ENCODE peak calls at places on chromosomes 2 and 18, in four cellular contexts. One of them, this sample, is unnamed. For H3K36me3, the result is how much of the 10 kb centered on the place peaks cover.

GRCh38 chr2:232146294-232146693 is 184.8 kb downstream of the DIS3L2 start:
- DNase-seq in mesendoderm: no peak
- DNase-seq in bronchial epithelial cell: peak
- DNase-seq in cardiac muscle cell: no peak
- DNase-seq in this sample: no peak

GRCh38 chr2:238158807-238159539 is at the start of gene ERFE:
- DNase-seq in mesendoderm: peak
- DNase-seq in bronchial epithelial cell: no peak
- DNase-seq in cardiac muscle cell: peak
- DNase-seq in this sample: peak

GRCh38 chr2:67574230-67574629 is 177.1 kb downstream of the ETAA1 start:
- DNase-seq in mesendoderm: no peak
- DNase-seq in bronchial epithelial cell: peak
- DNase-seq in cardiac muscle cell: peak
- DNase-seq in this sample: no peak

GRCh38 chr18:23826850-23827620 is 137.8 kb downstream of the LAMA3 start:
- DNase-seq in mesendoderm: no peak
- DNase-seq in bronchial epithelial cell: peak
- DNase-seq in cardiac muscle cell: no peak
- DNase-seq in this sample: no peak

GRCh38 chr18:39636931-39637330 is 2071.3 kb upstream of the CELF4 start:
- DNase-seq in mesendoderm: no peak
- DNase-seq in bronchial epithelial cell: no peak
- DNase-seq in cardiac muscle cell: no peak
- DNase-seq in this sample: no peak

GRCh38 chr2:96933528-96933927 is 52.9 kb downstream of the FAM178B start:
- DNase-seq in mesendoderm: no peak
- DNase-seq in bronchial epithelial cell: no peak
- DNase-seq in cardiac muscle cell: no peak
- DNase-seq in this sample: peak

GRCh38 chr2:38522754-38523349 is 79.9 kb downstream of the HNRNPLL start:
- DNase-seq in mesendoderm: no peak
- DNase-seq in bronchial epithelial cell: no peak
- DNase-seq in cardiac muscle cell: no peak
- DNase-seq in this sample: no peak

GRCh38 chr2:128765822-128766221 is 447.2 kb upstream of the HS6ST1 start:
- DNase-seq in mesendoderm: no peak
- DNase-seq in bronchial epithelial cell: no peak
- DNase-seq in cardiac muscle cell: no peak
- DNase-seq in this sample: no peak

GRCh38 chr2:149015926-149016563 is 22.5 kb upstream of the LYPD6B start:
- DNase-seq in mesendoderm: peak
- DNase-seq in bronchial epithelial cell: no peak
- DNase-seq in cardiac muscle cell: no peak
- DNase-seq in this sample: no peak

GRCh38 chr2:127700527-127701192 is 637 bp upstream of the SFT2D3 start:
- DNase-seq in mesendoderm: peak
- DNase-seq in bronchial epithelial cell: no peak
- DNase-seq in cardiac muscle cell: no peak
- DNase-seq in this sample: peak

GRCh38 chr2:236687296-236687955 is 117.8 kb downstream of the ACKR3 start:
- DNase-seq in mesendoderm: no peak
- DNase-seq in bronchial epithelial cell: peak
- DNase-seq in cardiac muscle cell: no peak
- DNase-seq in this sample: no peak

GRCh38 chr2:31802711-31803110 is 208.1 kb downstream of the MEMO1 start:
- DNase-seq in mesendoderm: no peak
- DNase-seq in bronchial epithelial cell: no peak
- DNase-seq in cardiac muscle cell: no peak
- DNase-seq in this sample: no peak

GRCh38 chr18:46281185-46282176 is 177.3 kb downstream of the HAUS1 start:
- DNase-seq in mesendoderm: peak
- DNase-seq in bronchial epithelial cell: peak
- DNase-seq in cardiac muscle cell: peak
- DNase-seq in this sample: no peak

GRCh38 chr2:226733927-226734564 is 65.6 kb downstream of the IRS1 start:
- DNase-seq in mesendoderm: no peak
- DNase-seq in bronchial epithelial cell: no peak
- DNase-seq in cardiac muscle cell: no peak
- DNase-seq in this sample: no peak

GRCh38 chr2:226730487-226730886 is 69.1 kb downstream of the IRS1 start:
- DNase-seq in mesendoderm: peak
- DNase-seq in bronchial epithelial cell: no peak
- DNase-seq in cardiac muscle cell: peak
- DNase-seq in this sample: no peak

GRCh38 chr2:226732478-226733188 is 67.0 kb downstream of the IRS1 start:
- DNase-seq in mesendoderm: no peak
- DNase-seq in bronchial epithelial cell: no peak
- DNase-seq in cardiac muscle cell: no peak
- DNase-seq in this sample: no peak

GRCh38 chr2:226736391-226736790 is 63.2 kb downstream of the IRS1 start:
- DNase-seq in mesendoderm: no peak
- DNase-seq in bronchial epithelial cell: no peak
- DNase-seq in cardiac muscle cell: no peak
- DNase-seq in this sample: no peak

GRCh38 chr2:226733189-226733858 is 66.3 kb downstream of the IRS1 start:
- DNase-seq in mesendoderm: no peak
- DNase-seq in bronchial epithelial cell: no peak
- DNase-seq in cardiac muscle cell: peak
- DNase-seq in this sample: no peak
- H3K4me3 ChIP-seq in mesendoderm: no peak
- H3K4me3 ChIP-seq in bronchial epithelial cell: no peak
- H3K4me3 ChIP-seq in cardiac muscle cell: no peak
- H3K4me3 ChIP-seq in this sample: no peak

GRCh38 chr2:233841183-233841582 is 13.2 kb downstream of the HJURP start:
- DNase-seq in mesendoderm: no peak
- DNase-seq in bronchial epithelial cell: no peak
- DNase-seq in cardiac muscle cell: no peak
- DNase-seq in this sample: no peak
- H3K36me3 ChIP-seq in mesendoderm: under half
- H3K36me3 ChIP-seq in bronchial epithelial cell: under half
- H3K36me3 ChIP-seq in cardiac muscle cell: under half
- H3K36me3 ChIP-seq in this sample: half or more

GRCh38 chr2:230738924-230739323 is 26.3 kb downstream of the CAB39 start:
- DNase-seq in mesendoderm: no peak
- DNase-seq in bronchial epithelial cell: no peak
- DNase-seq in cardiac muscle cell: no peak
- DNase-seq in this sample: no peak
- H3K4me3 ChIP-seq in mesendoderm: no peak
- H3K4me3 ChIP-seq in bronchial epithelial cell: no peak
- H3K4me3 ChIP-seq in cardiac muscle cell: no peak
- H3K4me3 ChIP-seq in this sample: no peak

GRCh38 chr2:62409442-62409841 is 96.6 kb downstream of the TMEM17 start:
- DNase-seq in mesendoderm: no peak
- DNase-seq in bronchial epithelial cell: peak
- DNase-seq in cardiac muscle cell: no peak
- DNase-seq in this sample: no peak
- H3K36me3 ChIP-seq in mesendoderm: under half
- H3K36me3 ChIP-seq in bronchial epithelial cell: under half
- H3K36me3 ChIP-seq in cardiac muscle cell: under half
- H3K36me3 ChIP-seq in this sample: under half

DNA sequence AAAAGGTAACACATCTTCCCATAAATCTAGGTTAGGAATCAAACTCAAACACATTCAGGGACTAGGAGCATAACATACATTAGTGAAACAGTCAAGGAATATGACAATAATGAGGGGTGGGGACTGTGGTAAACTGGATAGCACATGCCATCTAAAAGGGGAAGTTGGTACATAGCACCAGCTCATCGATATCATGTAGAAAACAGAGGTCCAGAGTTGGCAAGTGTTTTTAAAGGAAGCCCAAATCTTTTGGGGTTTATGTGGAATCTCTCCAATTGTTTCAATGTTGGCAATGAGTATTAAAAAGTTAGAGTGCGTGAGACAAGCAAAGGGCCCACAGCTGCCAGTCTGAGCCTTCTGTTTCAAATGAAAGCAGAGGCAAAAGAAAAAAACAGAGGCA is 24.4 kb downstream of the KLF7 start:
- DNase-seq in mesendoderm: no peak
- DNase-seq in bronchial epithelial cell: no peak
- DNase-seq in cardiac muscle cell: no peak
- DNase-seq in this sample: no peak
- H3K4me3 ChIP-seq in mesendoderm: no peak
- H3K4me3 ChIP-seq in bronchial epithelial cell: no peak
- H3K4me3 ChIP-seq in cardiac muscle cell: no peak
- H3K4me3 ChIP-seq in this sample: no peak

DNA sequence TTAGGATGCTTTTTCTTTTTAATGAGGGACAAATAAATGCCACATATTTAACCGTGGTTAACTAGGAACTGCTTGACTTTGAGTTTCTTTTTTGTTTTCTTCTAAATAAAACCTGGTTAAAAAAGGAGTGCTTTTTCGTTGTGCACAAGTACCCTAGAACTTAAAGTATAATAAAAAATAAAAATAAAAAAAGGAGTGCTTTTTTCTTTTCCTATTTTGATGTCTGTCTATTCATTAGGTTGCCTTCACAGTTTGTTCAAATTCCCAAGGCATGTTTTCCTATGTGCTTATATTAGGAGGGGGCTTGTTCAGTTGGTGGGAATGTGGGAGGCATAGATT is 4.4 kb downstream of the FOSL2 start:
- DNase-seq in mesendoderm: no peak
- DNase-seq in bronchial epithelial cell: no peak
- DNase-seq in cardiac muscle cell: no peak
- DNase-seq in this sample: no peak
- H3K36me3 ChIP-seq in mesendoderm: under half
- H3K36me3 ChIP-seq in bronchial epithelial cell: under half
- H3K36me3 ChIP-seq in cardiac muscle cell: under half
- H3K36me3 ChIP-seq in this sample: under half

GRCh38 chr2:70124983-70125480 is 37.8 kb downstream of the PCBP1 start:
- DNase-seq in mesendoderm: peak
- DNase-seq in bronchial epithelial cell: no peak
- DNase-seq in cardiac muscle cell: peak
- DNase-seq in this sample: peak

GRCh38 chr2:70127920-70128444 is 40.7 kb downstream of the PCBP1 start:
- DNase-seq in mesendoderm: no peak
- DNase-seq in bronchial epithelial cell: no peak
- DNase-seq in cardiac muscle cell: no peak
- DNase-seq in this sample: no peak

GRCh38 chr2:70123829-70124117 is 36.5 kb downstream of the PCBP1 start:
- DNase-seq in mesendoderm: no peak
- DNase-seq in bronchial epithelial cell: no peak
- DNase-seq in cardiac muscle cell: no peak
- DNase-seq in this sample: no peak

GRCh38 chr2:70123051-70123828 is 36.0 kb downstream of the PCBP1 start:
- DNase-seq in mesendoderm: peak
- DNase-seq in bronchial epithelial cell: no peak
- DNase-seq in cardiac muscle cell: peak
- DNase-seq in this sample: peak

GRCh38 chr2:70125498-70125898 is 38.2 kb downstream of the PCBP1 start:
- DNase-seq in mesendoderm: no peak
- DNase-seq in bronchial epithelial cell: no peak
- DNase-seq in cardiac muscle cell: no peak
- DNase-seq in this sample: no peak
- H3K4me3 ChIP-seq in mesendoderm: no peak
- H3K4me3 ChIP-seq in bronchial epithelial cell: peak
- H3K4me3 ChIP-seq in cardiac muscle cell: peak
- H3K4me3 ChIP-seq in this sample: no peak

DNA sequence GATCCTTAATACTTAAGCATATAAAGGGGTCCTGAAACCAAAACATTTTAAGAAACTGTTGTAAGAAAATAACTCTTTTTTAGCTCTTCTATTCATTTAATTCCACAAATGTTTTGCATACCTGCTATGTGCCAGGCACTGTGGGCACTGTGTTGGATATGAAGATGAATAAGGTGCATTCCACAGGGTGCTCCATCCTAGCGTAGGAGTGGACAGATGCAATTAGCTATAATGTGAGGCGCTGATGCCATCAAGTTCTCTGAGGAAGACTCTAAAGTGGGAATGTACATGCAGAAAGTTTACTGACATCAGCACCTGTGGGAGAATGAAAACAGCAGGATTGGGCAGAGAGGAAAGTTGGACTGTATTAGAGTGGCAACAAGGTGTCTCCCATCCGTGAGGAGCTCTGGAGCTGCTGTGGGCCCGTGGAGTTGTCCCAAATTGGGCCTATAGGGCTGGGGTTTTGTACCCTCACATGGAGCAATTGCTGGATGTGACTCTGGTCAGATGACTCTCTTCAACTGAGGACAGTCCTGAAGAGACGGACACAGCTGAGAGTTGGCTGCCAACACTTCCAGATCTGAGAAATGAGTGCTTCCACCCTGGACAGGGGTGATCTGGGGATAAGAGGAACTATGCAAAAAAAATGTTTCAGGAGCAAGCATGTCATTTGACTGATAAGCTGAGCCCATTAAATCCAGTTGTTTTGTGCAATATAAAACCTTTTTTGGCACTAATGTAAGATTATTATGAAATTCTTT is 22.3 kb downstream of the CD8A start:
- DNase-seq in mesendoderm: no peak
- DNase-seq in bronchial epithelial cell: no peak
- DNase-seq in cardiac muscle cell: no peak
- DNase-seq in this sample: no peak
- H3K36me3 ChIP-seq in mesendoderm: under half
- H3K36me3 ChIP-seq in bronchial epithelial cell: under half
- H3K36me3 ChIP-seq in cardiac muscle cell: under half
- H3K36me3 ChIP-seq in this sample: under half

This sample was measured in H7.